ENCODE peak calls at places on chromosomes 3 and 15, in four cellular contexts. H is keratinocyte; M is activated CD4-positive, alpha-beta T cell treated with anti-CD3 and anti-CD28 coated beads, Interleukin-2, amount 50 U/mL, for 4 hours; K is activated T-cell treated with anti-CD3 and anti-CD28 coated beads for 4 hours. U is an unnamed sample.

GRCh38 chr3:66200786-66201185 is 20.0 kb upstream of the SLC25A26 start:
- DNase-seq in H (no peak), M (no peak), K (no peak), U (no peak)

GRCh38 chr15:34951993-34952392 is 17.5 kb downstream of the AQR start:
- DNase-seq in H (no peak), M (no peak), K (no peak), U (no peak)

GRCh38 chr15:27492021-27492621 is 521.1 kb downstream of the GABRG3 start:
- DNase-seq in H (no peak), M (no peak), K (no peak), U (no peak)

GRCh38 chr3:128432301-128432897 is 34.3 kb downstream of the DNAJB8 start:
- DNase-seq in H (no peak), M (no peak), K (no peak), U (no peak)

GRCh38 chr3:127448161-127448561 is 142.4 kb downstream of the TPRA1 start:
- DNase-seq in H (no peak), M (no peak), K (no peak), U (no peak)

GRCh38 chr15:48929611-48930170 is 34.0 kb downstream of the SHC4 start:
- DNase-seq in H (no peak), M (no peak), K (no peak), U (no peak)

GRCh38 chr15:39926526-39926925 is 6.5 kb upstream of the GPR176 start:
- DNase-seq in H (no peak), M (no peak), K (no peak), U (no peak)

GRCh38 chr3:99929409-99930139 is 111.9 kb downstream of the CMSS1 start:
- DNase-seq in H (peak), M (no peak), K (no peak), U (no peak)

GRCh38 chr15:51425517-51426033 is 84.1 kb downstream of the GLDN start:
- DNase-seq in H (no peak), M (no peak), K (no peak), U (no peak)

GRCh38 chr15:80904941-80905532 is 84.6 kb downstream of the MESD start:
- DNase-seq in H (no peak), M (no peak), K (no peak), U (no peak)